ENCODE peak calls at places on chromosomes 1 and 21, in ten cellular contexts. X is Caco-2; J is NT2/D1; Y is bronchial epithelial cell; K is aorta; O is right lobe of liver; L is hepatocyte; P is CD4-positive, alpha-beta memory T cell; I is neuronal stem cell; F is cardiac muscle cell. Z is an unnamed sample. For H3K27me3 and H3K36me3, the result is how much of the 10 kb centered on the place peaks cover.

GRCh38 chr21:33028759-33029511 is 3.2 kb downstream of the OLIG2 start:
- DNase-seq in X (no peak), J (no peak), Y (no peak), K (no peak), O (no peak), L (no peak), P (no peak), I (no peak), F (no peak), Z (peak)

GRCh38 chr1:158285756-158286241 is 3.9 kb upstream of the CD1C start:
- DNase-seq in X (no peak), J (no peak), Y (peak), K (no peak), O (peak), L (no peak), P (no peak), I (no peak), F (no peak), Z (no peak)

GRCh38 chr1:51158263-51158662 is 56.2 kb downstream of the C1orf185 start:
- DNase-seq in X (no peak), J (no peak), Y (no peak), K (no peak), O (no peak), L (no peak), P (no peak), I (no peak), F (no peak), Z (no peak)

GRCh38 chr1:2184531-2184930 is 10.0 kb downstream of the FAAP20 start:
- DNase-seq in X (no peak), J (no peak), Y (no peak), K (no peak), O (no peak), L (no peak), P (no peak), I (no peak), F (no peak), Z (no peak)

GRCh38 chr1:152188673-152189591 is 29.9 kb upstream of the RPTN start:
- DNase-seq in X (peak), J (peak), Y (peak), K (peak), O (peak), L (no peak), P (peak), I (no peak), F (no peak), Z (peak)

GRCh38 chr1:212074856-212075255 is 39.3 kb downstream of the DTL start:
- DNase-seq in X (no peak), J (no peak), Y (no peak), K (no peak), O (no peak), L (no peak), P (no peak), I (no peak), F (no peak), Z (no peak)

GRCh38 chr1:55893155-55893554 is 678.0 kb upstream of the USP24 start:
- DNase-seq in X (no peak), J (peak), Y (peak), K (no peak), O (no peak), L (peak), P (no peak), I (no peak), F (peak), Z (peak)

GRCh38 chr1:182861994-182862393 is 22.8 kb downstream of the DHX9 start:
- DNase-seq in X (no peak), J (no peak), Y (no peak), K (no peak), O (no peak), L (no peak), P (no peak), I (no peak), F (no peak), Z (no peak)

GRCh38 chr1:101262601-101263348 is 26.0 kb downstream of the S1PR1 start:
- DNase-seq in X (no peak), J (peak), Y (no peak), K (no peak), O (no peak), L (peak), P (peak), I (no peak), F (no peak), Z (no peak)

GRCh38 chr21:24861471-24861870 is 745.8 kb downstream of the MRPL39 start:
- DNase-seq in X (no peak), J (no peak), Y (no peak), K (no peak), O (no peak), L (no peak), P (no peak), I (no peak), F (no peak), Z (no peak)

GRCh38 chr1:217462159-217462558 is 168.7 kb downstream of the GPATCH2 start:
- DNase-seq in X (no peak), J (no peak), Y (peak), K (no peak), O (no peak), L (no peak), P (no peak), I (no peak), F (no peak), Z (no peak)

GRCh38 chr1:27341525-27342252 is at the start of gene SYTL1:
- DNase-seq in X (peak), J (no peak), Y (peak), K (no peak), O (peak), L (peak), P (peak), I (no peak), F (peak), Z (peak)

GRCh38 chr1:28812669-28813468 is 899 bp downstream of the OPRD1 start:
- DNase-seq in X (no peak), J (no peak), Y (no peak), K (no peak), O (no peak), L (no peak), P (no peak), I (no peak), F (no peak), Z (no peak)

GRCh38 chr1:58922302-58923089 is 138.6 kb upstream of the JUN start:
- DNase-seq in X (no peak), J (no peak), Y (peak), K (peak), O (peak), L (peak), P (peak), I (no peak), F (peak), Z (no peak)

GRCh38 chr21:29078884-29079765 is 5.7 kb upstream of the CCT8 start:
- DNase-seq in X (no peak), J (no peak), Y (no peak), K (no peak), O (no peak), L (no peak), P (peak), I (no peak), F (no peak), Z (no peak)

DNA sequence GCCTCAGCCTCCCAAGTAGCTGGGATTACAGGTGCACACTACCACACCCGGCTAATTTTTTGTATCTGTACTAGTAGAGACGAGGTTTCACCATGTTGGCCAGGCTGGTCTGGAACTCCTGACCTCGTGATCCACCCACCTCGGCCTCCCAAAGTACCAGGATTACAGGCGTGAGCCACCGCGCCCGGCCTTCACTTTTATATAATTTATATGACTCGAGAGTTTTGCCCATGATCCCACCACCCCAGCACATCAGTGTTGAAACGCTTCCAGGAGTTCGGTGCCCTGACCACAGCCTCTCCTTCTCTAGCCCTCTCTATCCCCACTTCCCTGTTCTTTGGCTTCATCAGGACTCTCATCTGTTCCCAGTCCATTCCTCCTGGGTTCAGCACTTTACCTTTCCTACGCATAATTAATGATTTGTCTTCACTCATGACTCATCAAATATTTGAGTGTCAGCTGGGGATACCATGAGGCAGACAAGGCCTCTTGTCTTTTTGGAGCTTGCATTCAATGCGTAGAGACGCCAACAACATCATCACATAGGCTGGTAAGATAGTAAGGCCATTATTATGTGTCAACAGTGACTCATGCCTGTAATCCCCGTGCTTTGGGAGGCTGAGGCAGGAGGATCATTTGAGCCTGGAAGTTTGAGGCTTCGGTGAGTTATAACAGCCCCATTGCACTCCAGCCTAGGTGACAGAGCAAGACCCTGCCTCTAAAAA is 1.4 kb downstream of the PMF1 start:
- DNase-seq in X (no peak), J (no peak), Y (peak), K (no peak), O (no peak), L (no peak), P (no peak), I (no peak), F (no peak), Z (no peak)
- H3K4me3 ChIP-seq in X (peak), J (no peak), Y (no peak), K (no peak), O (peak), L (peak), P (no peak), I (peak), F (peak), Z (no peak)

GRCh38 chr1:214369364-214369763 is 88.4 kb downstream of the SMYD2 start:
- DNase-seq in X (no peak), J (no peak), Y (no peak), K (no peak), O (no peak), L (no peak), P (no peak), I (no peak), F (no peak), Z (no peak)
- H3K27me3 ChIP-seq in X (under half), J (under half), Y (under half), K (under half), O (under half), L (under half), P (under half), I (under half), F (under half), Z (under half)

DNA sequence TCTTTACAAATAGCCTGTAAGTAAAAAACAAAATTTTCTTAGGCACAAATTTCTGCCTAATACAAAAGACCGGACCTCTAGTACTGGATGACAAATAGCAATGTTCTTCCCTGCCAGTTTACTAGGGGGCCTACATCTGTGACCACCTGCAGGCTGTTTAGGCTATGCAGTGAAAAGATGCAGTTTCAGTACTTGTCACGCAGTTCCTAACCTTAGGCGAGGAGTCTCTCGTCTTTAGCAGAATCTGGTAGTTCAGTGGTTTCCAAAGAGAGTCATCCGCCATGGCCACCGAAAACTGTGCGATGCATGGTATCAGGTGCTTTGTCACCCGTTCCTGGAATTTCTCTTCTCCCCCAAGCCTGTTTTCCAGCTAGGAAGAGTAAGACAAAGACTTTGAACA is 29.6 kb downstream of the LGALS8 start:
- DNase-seq in X (no peak), J (no peak), Y (no peak), K (no peak), O (no peak), L (no peak), P (no peak), I (no peak), F (no peak), Z (no peak)
- H3K36me3 ChIP-seq in X (under half), J (half or more), Y (under half), K (under half), O (half or more), L (under half), P (half or more), I (under half), F (half or more), Z (half or more)

GRCh38 chr21:16308269-16308668 is 578.5 kb downstream of the USP25 start:
- DNase-seq in X (no peak), J (no peak), Y (peak), K (no peak), O (no peak), L (no peak), P (no peak), I (no peak), F (no peak), Z (no peak)
- H3K4me3 ChIP-seq in X (no peak), J (no peak), Y (no peak), K (no peak), O (no peak), L (no peak), P (no peak), I (peak), F (no peak), Z (no peak)

DNA sequence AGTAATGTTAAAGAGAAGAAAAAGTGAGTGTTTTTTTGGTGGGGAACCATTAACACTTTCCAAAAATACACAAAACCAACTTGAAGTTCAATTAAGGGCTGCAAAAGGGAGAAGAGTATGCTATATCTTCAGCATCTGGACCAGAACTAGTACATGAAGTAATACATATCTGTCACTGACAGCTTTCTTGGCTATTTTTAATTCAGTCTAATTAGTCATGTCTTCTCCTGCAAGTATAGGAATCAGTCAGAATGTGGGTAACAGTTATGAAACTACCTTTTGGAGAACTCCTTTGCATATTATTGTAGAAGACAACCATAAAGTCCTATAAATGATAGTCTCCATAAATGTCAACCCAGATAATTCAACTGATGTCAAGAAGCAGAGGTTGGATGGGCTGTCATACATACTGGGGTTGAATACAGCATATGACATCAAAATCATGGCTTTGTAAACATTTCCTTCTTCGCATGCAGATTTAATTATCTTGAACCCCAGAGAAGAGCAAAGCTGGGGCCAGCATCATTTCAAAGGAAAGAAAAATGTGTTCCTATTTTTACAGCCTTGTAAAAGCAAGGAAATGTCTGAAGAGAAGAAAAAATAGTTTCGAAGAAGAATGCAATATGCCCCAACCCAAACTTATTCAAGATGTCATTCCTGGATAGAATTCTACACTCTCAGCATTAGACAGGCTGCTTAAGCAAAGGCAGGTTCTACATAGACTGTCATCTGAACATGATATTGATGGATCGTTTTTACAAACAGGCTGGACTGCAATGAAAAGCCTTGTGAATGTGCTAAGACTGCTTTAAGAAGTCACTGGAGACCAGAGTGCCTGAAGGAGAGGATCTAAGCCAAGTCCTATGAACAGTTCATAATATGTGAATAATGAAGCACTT is 901.0 kb downstream of the TTLL7 start:
- DNase-seq in X (no peak), J (no peak), Y (no peak), K (no peak), O (no peak), L (peak), P (no peak), I (no peak), F (no peak), Z (no peak)
- H3K27me3 ChIP-seq in X (under half), J (under half), Y (under half), K (under half), O (under half), L (under half), P (under half), I (under half), F (under half), Z (under half)